ENCODE peak calls at places on chromosomes 12 and 14, in five cellular contexts. U is activated T-helper 1 cell treated with anti-CD3 and anti-CD28 coated beads, Interleukin-2, amount 50 U/mL, for 16 hours; V is mammary epithelial cell; C is hepatocyte; X is CD4-positive, alpha-beta T cell. L is an unnamed sample.

GRCh38 chr14:61973981-61974380 is 211.8 kb downstream of the SNAPC1 start:
- DNase-seq in C (no peak), V (peak), X (no peak), U (no peak), L (no peak)

GRCh38 chr12:90090929-90091651 is 382.5 kb upstream of the ATP2B1 start:
- DNase-seq in V (peak), U (no peak), C (peak), X (no peak), L (no peak)

GRCh38 chr12:22935090-22935489 is 310.1 kb downstream of the ETNK1 start:
- DNase-seq in X (no peak), V (peak), C (no peak), U (no peak), L (no peak)

GRCh38 chr12:128551266-128552025 is 272.3 kb downstream of the SLC15A4 start:
- DNase-seq in X (no peak), V (no peak), U (no peak), C (no peak), L (no peak)

GRCh38 chr12:121356657-121357056 is 4.4 kb upstream of the ANAPC5 start:
- DNase-seq in U (no peak), V (no peak), C (no peak), X (no peak), L (no peak)

GRCh38 chr14:36477266-36477665 is 42.8 kb downstream of the NKX2-1 start:
- DNase-seq in V (peak), C (no peak), X (no peak), U (no peak), L (no peak)

GRCh38 chr12:125263385-125263784 is 198.2 kb downstream of the AACS start:
- DNase-seq in C (no peak), U (no peak), X (no peak), V (no peak), L (no peak)

GRCh38 chr14:84036863-84037262 is 1493.1 kb upstream of the FLRT2 start:
- DNase-seq in U (no peak), C (no peak), X (no peak), V (peak), L (no peak)

GRCh38 chr14:96914729-96915128 is 117.5 kb downstream of the VRK1 start:
- DNase-seq in C (no peak), U (no peak), X (no peak), V (no peak), L (no peak)

GRCh38 chr14:42241101-42241500 is 634.4 kb downstream of the LRFN5 start:
- DNase-seq in C (no peak), V (no peak), U (no peak), X (no peak), L (no peak)

GRCh38 chr12:107594995-107595394 is 90.6 kb upstream of the PWP1 start:
- DNase-seq in U (no peak), X (no peak), C (no peak), V (no peak), L (no peak)

GRCh38 chr12:94401326-94401725 is 58.3 kb downstream of the CEP83 start:
- DNase-seq in C (no peak), U (no peak), V (no peak), X (no peak), L (no peak)

GRCh38 chr12:6549379-6550151 is 6.3 kb downstream of the IFFO1 start:
- DNase-seq in U (no peak), X (no peak), C (no peak), V (no peak), L (no peak)

GRCh38 chr12:57845478-57846284 is 848 bp downstream of the CTDSP2 start:
- DNase-seq in U (peak), X (peak), V (peak), C (peak), L (peak)

GRCh38 chr14:85471744-85472143 is 58.2 kb upstream of the FLRT2 start:
- DNase-seq in C (peak), U (no peak), V (peak), X (no peak), L (no peak)

GRCh38 chr14:55803506-55804197 is 223.6 kb downstream of the KTN1 start:
- DNase-seq in C (no peak), U (no peak), V (no peak), X (no peak), L (no peak)

GRCh38 chr12:27822076-27822712 is 42.2 kb upstream of the MANSC4 start:
- DNase-seq in U (peak), C (no peak), X (peak), V (peak), L (peak)

GRCh38 chr14:70011098-70011497 is 131.9 kb downstream of the SMOC1 start:
- DNase-seq in V (peak), C (no peak), X (no peak), U (no peak), L (no peak)

GRCh38 chr14:85058170-85058569 is 471.8 kb upstream of the FLRT2 start:
- DNase-seq in X (no peak), V (peak), C (no peak), U (no peak), L (no peak)

GRCh38 chr14:76792422-76792821 is 20.3 kb downstream of the ANGEL1 start:
- DNase-seq in V (no peak), U (no peak), C (no peak), X (no peak), L (no peak)

GRCh38 chr14:50357124-50357523 is 39.6 kb downstream of the CDKL1 start:
- DNase-seq in X (no peak), C (no peak), U (no peak), V (no peak), L (no peak)

GRCh38 chr14:77220246-77221017 is 38.8 kb downstream of the TMEM63C start:
- DNase-seq in U (no peak), X (no peak), V (no peak), C (no peak), L (no peak)

GRCh38 chr12:48192861-48193260 is 9.4 kb downstream of the CCDC184 start:
- DNase-seq in U (no peak), V (no peak), X (no peak), C (no peak), L (no peak)

GRCh38 chr14:50835280-50835679 is 4.3 kb upstream of the NIN start:
- DNase-seq in C (no peak), V (peak), U (no peak), X (no peak), L (no peak)

GRCh38 chr12:108881953-108882352 is 2.1 kb downstream of the DAO start:
- DNase-seq in X (no peak), C (no peak), V (peak), U (no peak), L (no peak)

GRCh38 chr14:53947452-53948180 is 9.0 kb downstream of the BMP4 start:
- DNase-seq in X (no peak), V (no peak), C (no peak), U (no peak), L (no peak)

GRCh38 chr14:89042021-89042420 is 217.6 kb downstream of the TTC8 start:
- DNase-seq in V (no peak), C (no peak), X (no peak), U (no peak), L (no peak)

GRCh38 chr12:3317481-3317815 is 173.6 kb upstream of the PRMT8 start:
- DNase-seq in V (no peak), X (no peak), U (no peak), C (no peak), L (no peak)

GRCh38 chr14:74954232-74954946 is 1.0 kb downstream of the PGF start:
- DNase-seq in U (no peak), X (no peak), V (no peak), C (peak), L (no peak)

GRCh38 chr12:1800646-1801284 is 19.6 kb upstream of the LRTM2 start:
- DNase-seq in U (no peak), X (peak), C (no peak), V (no peak), L (no peak)

GRCh38 chr12:4152145-4152795 is 121.3 kb upstream of the CCND2 start:
- DNase-seq in U (no peak), V (no peak), C (no peak), X (no peak), L (no peak)

GRCh38 chr14:50060871-50061663 is 55.3 kb downstream of the VCPKMT start:
- DNase-seq in C (peak), X (no peak), V (peak), U (peak), L (no peak)

GRCh38 chr12:30847259-30847658 is 79.3 kb upstream of the TSPAN11 start:
- DNase-seq in V (peak), U (no peak), X (no peak), C (peak), L (no peak)